ENCODE peak calls at places on chromosomes 5 and 9, in four cellular contexts. K, O, Z and G are unnamed samples.

GRCh38 chr5:111548992-111549649 is 36.8 kb upstream of the STARD4 start:
- DNase-seq in K (no peak), O (no peak), Z (no peak), G (no peak)

GRCh38 chr5:85462957-85463356 is 1078.3 kb upstream of the EDIL3 start:
- DNase-seq in K (no peak), O (no peak), Z (no peak), G (no peak)

GRCh38 chr5:52878671-52879070 is 91.0 kb downstream of the ITGA1 start:
- DNase-seq in K (no peak), O (no peak), Z (no peak), G (no peak)

GRCh38 chr5:136062563-136063274 is 33.9 kb downstream of the TGFBI start:
- DNase-seq in K (peak), O (peak), Z (no peak), G (peak)

GRCh38 chr5:154706416-154706815 is 48.8 kb upstream of the LARP1 start:
- DNase-seq in K (no peak), O (no peak), Z (no peak), G (no peak)

GRCh38 chr9:73841018-73841417 is 656.1 kb upstream of the RORB start:
- DNase-seq in K (no peak), O (no peak), Z (no peak), G (no peak)

GRCh38 chr5:175842947-175843793 is 28.2 kb upstream of the CPLX2 start:
- DNase-seq in K (no peak), O (peak), Z (no peak), G (no peak)

GRCh38 chr5:122170630-122171029 is 41.3 kb downstream of the ZNF474 start:
- DNase-seq in K (no peak), O (no peak), Z (no peak), G (peak)

GRCh38 chr5:29963956-29964355 is 1229.5 kb upstream of the CDH6 start:
- DNase-seq in K (no peak), O (no peak), Z (no peak), G (no peak)

GRCh38 chr9:133889498-133890301 is 102.4 kb downstream of the VAV2 start:
- DNase-seq in K (no peak), O (no peak), Z (no peak), G (no peak)

GRCh38 chr5:10454591-10455272 is 13.1 kb downstream of the ROPN1L start:
- DNase-seq in K (no peak), O (no peak), Z (no peak), G (no peak)

GRCh38 chr5:32642276-32643002 is 57.1 kb downstream of the SUB1 start:
- DNase-seq in K (no peak), O (peak), Z (no peak), G (no peak)

GRCh38 chr9:33800886-33801285 is 5.5 kb downstream of the PRSS3 start:
- DNase-seq in K (no peak), O (no peak), Z (no peak), G (no peak)

GRCh38 chr5:60490597-60491166 is 209.3 kb downstream of the DEPDC1B start:
- DNase-seq in K (no peak), O (peak), Z (no peak), G (no peak)

GRCh38 chr9:70403618-70404025 is 10.8 kb downstream of the KLF9 start:
- DNase-seq in K (no peak), O (no peak), Z (no peak), G (no peak)

GRCh38 chr5:36494756-36495637 is 111.4 kb upstream of the SLC1A3 start:
- DNase-seq in K (no peak), O (no peak), Z (no peak), G (no peak)

GRCh38 chr5:124746916-124747769 is 704 bp upstream of the ZNF608 start:
- DNase-seq in K (no peak), O (peak), Z (peak), G (peak)

GRCh38 chr5:98483301-98483700 is 290.2 kb upstream of the RGMB start:
- DNase-seq in K (no peak), O (no peak), Z (no peak), G (no peak)

GRCh38 chr9:114419796-114420195 is 32.0 kb upstream of the AKNA start:
- DNase-seq in K (no peak), O (no peak), Z (no peak), G (no peak)

GRCh38 chr5:157603333-157604190 is 28.0 kb upstream of the ADAM19 start:
- DNase-seq in K (no peak), O (peak), Z (no peak), G (no peak)

GRCh38 chr9:32011049-32011448 is 373.4 kb upstream of the ACO1 start:
- DNase-seq in K (no peak), O (no peak), Z (no peak), G (no peak)

GRCh38 chr9:4519604-4520003 is 29.3 kb downstream of the SLC1A1 start:
- DNase-seq in K (no peak), O (no peak), Z (no peak), G (no peak)

GRCh38 chr5:170497311-170498038 is 6.3 kb upstream of the KCNIP1 start:
- DNase-seq in K (no peak), O (no peak), Z (no peak), G (no peak)

GRCh38 chr9:104836235-104836634 is 72.3 kb downstream of the NIPSNAP3B start:
- DNase-seq in K (no peak), O (no peak), Z (no peak), G (no peak)
- TF ChIP-seq ATF3 in K (no peak), O (no peak), Z (no peak), G (no peak)

DNA sequence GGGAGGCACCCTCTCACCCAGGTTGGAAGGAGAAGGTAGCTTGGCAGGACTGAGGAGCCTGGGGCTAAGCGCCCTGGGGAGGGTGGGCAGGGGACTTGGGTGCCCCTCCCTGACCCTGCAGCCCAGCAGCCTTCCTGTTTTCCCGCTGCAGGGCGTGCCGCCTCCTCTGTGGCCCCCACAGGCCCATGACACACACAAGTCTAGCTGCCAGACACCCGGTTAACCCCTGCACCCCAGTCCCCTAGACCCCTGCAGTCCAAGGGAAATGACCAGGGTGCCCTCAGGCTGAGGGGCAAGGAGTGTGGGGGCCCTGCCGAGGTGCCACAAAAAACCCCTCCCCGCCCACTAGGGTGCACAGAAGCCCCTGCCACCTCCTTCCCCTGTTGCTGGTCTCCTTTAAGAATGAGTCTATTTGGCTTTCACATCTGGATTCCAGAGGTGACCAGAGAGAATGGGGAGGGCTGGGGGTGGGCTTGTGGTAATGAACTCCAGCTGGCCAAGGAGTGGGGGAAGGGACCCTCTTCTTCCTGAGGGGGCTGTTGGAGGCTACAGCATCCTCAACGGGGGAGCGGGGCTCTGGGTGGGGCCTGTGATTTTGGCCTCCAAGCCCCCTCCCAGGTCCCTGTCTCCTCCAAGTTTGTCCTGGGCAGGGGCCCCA is 32.9 kb downstream of the GOLGA2 start:
- DNase-seq in K (peak), O (no peak), Z (no peak), G (no peak)
- TF ChIP-seq NR2C2 in K (no peak), O (no peak), Z (no peak), G (no peak)

GRCh38 chr5:91114658-91115057 is 268.5 kb downstream of the ARRDC3 start:
- DNase-seq in K (no peak), O (no peak), Z (no peak), G (no peak)
- TF ChIP-seq ATF3 in K (no peak), O (no peak), Z (no peak), G (no peak)

DNA sequence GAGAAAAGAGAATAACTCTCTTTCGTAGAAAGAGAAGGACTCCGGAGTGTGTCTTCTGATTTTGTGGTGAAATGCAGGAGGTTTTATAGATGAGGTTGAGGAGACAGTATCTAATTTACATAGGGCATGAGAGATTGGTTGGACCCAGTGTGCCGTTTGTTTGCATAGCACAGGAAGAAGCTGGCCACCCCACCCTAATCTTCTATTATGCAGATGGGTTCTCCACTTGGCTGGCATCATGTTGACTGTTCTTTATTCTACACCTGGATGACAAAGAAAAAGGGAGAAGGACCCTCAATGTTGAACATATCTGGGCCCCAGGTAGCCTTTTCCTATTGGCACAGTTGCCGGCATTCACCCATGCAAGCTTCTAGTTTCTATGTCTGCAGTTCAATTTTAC is 23.2 kb upstream of the MINAR2 start:
- DNase-seq in K (no peak), O (no peak), Z (no peak), G (peak)
- TF ChIP-seq NR2C2 in K (no peak), O (no peak), Z (no peak), G (no peak)

GRCh38 chr9:106623558-106623957 is 239.4 kb upstream of the ZNF462 start:
- DNase-seq in K (no peak), O (no peak), Z (no peak), G (no peak)

GRCh38 chr9:106619211-106619610 is 243.8 kb upstream of the ZNF462 start:
- DNase-seq in K (no peak), O (no peak), Z (no peak), G (no peak)

GRCh38 chr9:106620081-106620480 is 242.9 kb upstream of the ZNF462 start:
- DNase-seq in K (no peak), O (no peak), Z (no peak), G (no peak)

GRCh38 chr9:106622148-106622547 is 240.8 kb upstream of the ZNF462 start:
- DNase-seq in K (no peak), O (no peak), Z (no peak), G (no peak)

GRCh38 chr9:106621299-106621920 is 241.6 kb upstream of the ZNF462 start:
- DNase-seq in K (no peak), O (no peak), Z (no peak), G (peak)
- TF ChIP-seq ATF3 in K (no peak), O (no peak), Z (no peak), G (no peak)

DNA sequence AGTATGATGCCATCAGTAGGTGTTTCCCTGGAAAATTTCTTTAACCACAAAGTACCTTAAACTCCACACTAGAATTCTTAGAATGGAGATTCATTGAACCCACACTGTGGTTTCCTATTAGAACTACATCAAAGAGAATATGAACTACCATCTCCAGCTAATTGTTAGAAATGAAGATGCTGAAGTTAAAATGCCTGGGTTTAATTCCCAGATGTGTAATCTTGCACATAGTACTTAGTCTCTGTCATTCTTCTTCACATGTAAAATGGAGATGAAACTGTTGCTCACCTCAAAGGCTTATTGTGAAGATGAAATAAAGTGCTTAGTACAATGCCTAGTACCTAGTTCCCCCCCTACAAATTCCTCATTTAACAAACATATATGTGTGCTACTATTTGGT is 303.3 kb upstream of the CCNG1 start:
- DNase-seq in K (no peak), O (no peak), Z (no peak), G (no peak)
- TF ChIP-seq NR2C2 in K (no peak), O (no peak), Z (no peak), G (no peak)

GRCh38 chr9:96408409-96409280 is 9.5 kb downstream of the ZNF367 start:
- DNase-seq in K (no peak), O (peak), Z (no peak), G (no peak)

GRCh38 chr9:96413312-96414221 is 4.6 kb downstream of the ZNF367 start:
- DNase-seq in K (no peak), O (no peak), Z (peak), G (no peak)

GRCh38 chr9:96411129-96411820 is 6.9 kb downstream of the ZNF367 start:
- DNase-seq in K (no peak), O (no peak), Z (no peak), G (no peak)

GRCh38 chr9:96417051-96417586 is 1.1 kb downstream of the ZNF367 start:
- DNase-seq in K (peak), O (peak), Z (peak), G (peak)

DNA sequence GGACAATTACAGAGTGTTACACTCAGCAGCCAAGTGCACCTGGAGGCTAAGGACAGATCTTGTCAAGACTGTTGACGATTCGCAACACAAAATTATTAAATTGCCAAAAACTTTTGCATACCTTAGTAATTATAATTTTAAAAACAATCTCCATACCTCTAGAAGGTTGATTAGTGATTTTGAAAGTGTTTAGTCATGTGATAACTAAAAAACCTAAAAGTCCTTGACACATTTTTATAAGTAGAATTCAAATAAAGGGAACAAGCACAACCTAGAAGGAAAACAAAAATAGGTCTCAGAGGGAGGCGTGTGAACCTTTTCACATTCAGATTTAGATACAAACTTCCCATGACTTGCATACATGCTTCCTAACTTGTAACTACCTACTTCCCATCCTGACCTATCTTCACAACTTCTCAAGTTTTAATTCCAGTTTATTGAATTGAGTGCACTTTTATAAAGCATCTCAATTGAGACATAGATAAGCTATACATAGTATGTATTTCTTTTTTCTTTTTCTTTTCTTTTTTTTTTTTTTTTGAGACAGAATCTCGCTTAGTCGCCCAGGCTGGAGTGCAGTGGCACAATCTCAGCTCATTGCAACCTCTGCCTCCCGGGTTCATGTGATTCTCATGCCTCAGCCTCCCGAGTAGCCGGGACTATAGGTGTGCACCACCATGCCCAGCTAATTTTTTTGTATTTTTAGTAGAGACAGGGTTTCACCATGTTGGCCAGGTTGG is 5.8 kb downstream of the ZNF367 start:
- DNase-seq in K (no peak), O (no peak), Z (peak), G (no peak)
- TF ChIP-seq ATF3 in K (no peak), O (no peak), Z (no peak), G (no peak)

GRCh38 chr5:34043099-34043876 is at the start of gene C1QTNF3:
- DNase-seq in K (no peak), O (no peak), Z (no peak), G (no peak)

GRCh38 chr5:34048143-34048542 is 5.1 kb upstream of the C1QTNF3 start:
- DNase-seq in K (no peak), O (no peak), Z (no peak), G (no peak)

GRCh38 chr5:34044950-34045525 is 2.0 kb upstream of the C1QTNF3 start:
- DNase-seq in K (no peak), O (no peak), Z (no peak), G (no peak)

GRCh38 chr5:34045996-34046395 is 3.0 kb upstream of the C1QTNF3 start:
- DNase-seq in K (no peak), O (peak), Z (no peak), G (no peak)

DNA sequence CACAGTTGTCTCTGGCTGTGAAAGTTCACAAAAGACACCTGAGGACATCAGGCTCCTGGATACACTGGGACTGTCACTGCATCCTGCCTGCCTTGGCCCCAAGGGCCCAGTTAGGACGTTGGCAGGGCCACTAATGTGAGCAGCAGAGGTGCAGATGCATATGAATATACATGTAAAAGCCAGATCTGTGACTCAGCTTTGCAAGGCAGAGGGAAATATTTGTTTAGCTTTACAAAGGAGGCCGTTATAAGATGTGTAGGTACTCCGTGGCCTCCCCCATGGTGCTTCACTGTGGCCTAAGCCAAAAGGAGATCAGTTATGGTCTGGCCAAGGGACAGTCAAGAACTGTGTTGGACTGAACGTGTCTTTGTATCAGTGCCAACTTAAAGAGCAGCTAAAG is 4.1 kb upstream of the C1QTNF3 start:
- DNase-seq in K (no peak), O (no peak), Z (no peak), G (no peak)
- TF ChIP-seq NR2C2 in K (no peak), O (no peak), Z (no peak), G (no peak)

DNA sequence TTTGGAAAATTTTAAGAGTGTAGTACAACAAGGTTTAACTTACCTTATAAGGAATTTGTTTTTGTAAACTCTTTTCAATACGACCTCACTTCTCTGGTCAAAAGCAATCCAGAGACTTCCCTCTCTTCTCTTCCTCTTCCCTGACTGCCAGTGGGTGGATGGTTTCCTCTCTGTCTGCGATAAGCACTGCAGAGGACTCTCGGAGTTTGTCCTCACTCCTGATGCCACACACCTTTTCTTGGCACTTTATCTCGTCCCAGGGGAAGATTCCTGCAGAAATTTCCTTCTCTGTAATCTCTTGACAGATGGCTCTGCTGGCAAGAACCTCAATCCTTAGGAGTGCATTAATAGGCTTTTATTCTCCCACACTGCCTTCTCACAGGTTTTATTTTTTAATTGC is 641.6 kb downstream of the NR2F1-AS1 start:
- DNase-seq in K (no peak), O (no peak), Z (no peak), G (no peak)
- TF ChIP-seq ATF3 in K (no peak), O (no peak), Z (no peak), G (no peak)

GRCh38 chr5:138653502-138653901 is 78.3 kb upstream of the HSPA9 start:
- DNase-seq in K (no peak), O (no peak), Z (no peak), G (no peak)
- TF ChIP-seq NR2C2 in K (no peak), O (no peak), Z (no peak), G (no peak)